ENCODE peak calls at places on chromosomes 7 and 10, in six cellular contexts. L is NCI-H774; R is colonic mucosa; X is aorta; A is RKO; Z is central memory CD4-positive, alpha-beta T cell. Y is an unnamed sample.

GRCh38 chr7:31047747-31048146 is 4.4 kb upstream of the ADCYAP1R1 start:
- DNase-seq in X (no peak), R (no peak), L (no peak), A (no peak), Z (no peak), Y (no peak)

GRCh38 chr10:119597405-119598186 is 832 bp upstream of the TIAL1 start:
- DNase-seq in R (no peak), X (no peak), A (no peak), L (no peak), Z (no peak), Y (peak; percentile 8)

GRCh38 chr7:66964391-66964790 is 31.0 kb downstream of the SBDS start:
- DNase-seq in X (no peak), R (no peak), A (no peak), Z (no peak), L (no peak), Y (no peak)

GRCh38 chr7:135729230-135729629 is 1.2 kb upstream of the SLC13A4 start:
- DNase-seq in X (no peak), Z (no peak), A (no peak), R (no peak), L (no peak), Y (no peak)

GRCh38 chr10:78539247-78539766 is 505.6 kb downstream of the RPS24 start:
- DNase-seq in Z (no peak), L (no peak), X (no peak), R (no peak), A (no peak), Y (no peak)

GRCh38 chr7:148575640-148576411 is 14.7 kb upstream of the C7orf33 start:
- DNase-seq in Z (peak; percentile 45), X (peak; percentile 85), A (peak; percentile 69), L (peak; percentile 54), R (peak; percentile 69), Y (peak; percentile 49)

GRCh38 chr10:35016009-35016408 is 74.1 kb downstream of the CUL2 start:
- DNase-seq in R (no peak), L (no peak), X (no peak), A (no peak), Z (no peak), Y (no peak)

GRCh38 chr7:105141068-105141467 is 127.1 kb downstream of the KMT2E start:
- DNase-seq in L (no peak), A (peak; percentile 53), X (no peak), R (no peak), Z (no peak), Y (peak; percentile 48)

GRCh38 chr10:100519321-100520051 is at the start of gene SEC31B:
- DNase-seq in L (no peak), X (peak; percentile 80), R (peak; percentile 30), A (no peak), Z (no peak), Y (no peak)

GRCh38 chr10:80196270-80196949 is 8.9 kb downstream of the ANXA11 start:
- DNase-seq in Z (peak; percentile 53), X (no peak), A (no peak), L (no peak), R (peak; percentile 89), Y (peak; percentile 98)

GRCh38 chr7:116616555-116617059 is 55.4 kb upstream of the MET start:
- DNase-seq in R (no peak), X (no peak), L (no peak), A (peak; percentile 31), Z (no peak), Y (peak; percentile 46)

GRCh38 chr7:1386623-1387220 is 72.5 kb downstream of the MICALL2 start:
- DNase-seq in L (no peak), X (no peak), A (no peak), Z (no peak), R (no peak), Y (no peak)

GRCh38 chr10:67923551-67923950 is 39.1 kb downstream of the SIRT1 start:
- DNase-seq in X (no peak), A (peak; percentile 16), R (no peak), Z (no peak), L (no peak), Y (no peak)

GRCh38 chr7:147496209-147496608 is 1094.4 kb upstream of the C7orf33 start:
- DNase-seq in Z (no peak), A (no peak), L (no peak), X (no peak), R (no peak), Y (no peak)

GRCh38 chr10:21687197-21687993 is 153.4 kb downstream of the MLLT10 start:
- DNase-seq in R (no peak), L (no peak), X (no peak), A (no peak), Z (no peak), Y (peak; percentile 73)

GRCh38 chr10:2081501-2081900 is 344.2 kb upstream of the ADARB2 start:
- DNase-seq in R (no peak), L (no peak), A (no peak), X (no peak), Z (no peak), Y (no peak)

GRCh38 chr7:97026705-97027426 is 2.2 kb upstream of the DLX5 start:
- DNase-seq in Z (no peak), A (no peak), R (no peak), X (no peak), L (no peak), Y (no peak)

GRCh38 chr10:110993024-110993693 is 73.8 kb downstream of the SHOC2 start:
- DNase-seq in A (no peak), Z (peak; percentile 59), L (no peak), X (no peak), R (no peak), Y (peak; percentile 41)

GRCh38 chr10:97914837-97915211 is 65.2 kb downstream of the GOLGA7B start:
- DNase-seq in L (peak; percentile 15), A (peak; percentile 68), R (peak; percentile 78), X (peak; percentile 92), Z (peak; percentile 48), Y (peak; percentile 67)

GRCh38 chr7:16494551-16494950 is 29.0 kb upstream of the SOSTDC1 start:
- DNase-seq in L (no peak), A (no peak), Z (no peak), X (no peak), R (no peak), Y (no peak)

GRCh38 chr7:110522751-110523200 is 568.2 kb upstream of the LRRN3 start:
- DNase-seq in R (peak; percentile 28), A (no peak), X (no peak), Z (no peak), L (peak; percentile 32), Y (peak; percentile 87)

GRCh38 chr7:70134029-70134445 is 535.8 kb downstream of the AUTS2 start:
- DNase-seq in A (no peak), X (no peak), R (no peak), L (no peak), Z (no peak), Y (no peak)

GRCh38 chr10:1739751-1740150 is 2.4 kb upstream of the ADARB2 start:
- DNase-seq in A (no peak), Z (no peak), R (no peak), L (no peak), X (no peak), Y (no peak)

GRCh38 chr10:26714816-26715487 is 17.5 kb downstream of the PDSS1 start:
- DNase-seq in R (peak; percentile 81), A (no peak), X (no peak), Z (no peak), L (no peak), Y (peak; percentile 8)

GRCh38 chr7:86898171-86898570 is 161.3 kb downstream of the ELAPOR2 start:
- DNase-seq in R (no peak), A (no peak), L (no peak), Z (no peak), X (no peak), Y (no peak)

GRCh38 chr7:6163402-6163801 is 109.0 kb downstream of the CYTH3 start:
- DNase-seq in Z (no peak), R (no peak), L (no peak), X (no peak), A (no peak), Y (no peak)

GRCh38 chr10:77586719-77587423 is 50.7 kb downstream of the KCNMA1 start:
- DNase-seq in R (peak; percentile 48), Z (no peak), L (no peak), X (peak; percentile 74), A (no peak), Y (no peak)

GRCh38 chr10:36187382-36188042 is 545.4 kb upstream of the FZD8 start:
- DNase-seq in R (no peak), Z (no peak), L (no peak), X (no peak), A (no peak), Y (no peak)

GRCh38 chr10:59625842-59626522 is 83.7 kb downstream of the SLC16A9 start:
- DNase-seq in X (no peak), A (peak; percentile 79), R (peak; percentile 37), Z (peak; percentile 53), L (peak; percentile 65), Y (peak; percentile 70)

GRCh38 chr7:158259671-158260423 is 327.8 kb downstream of the PTPRN2 start:
- DNase-seq in Z (no peak), A (no peak), L (no peak), X (peak; percentile 14), R (no peak), Y (no peak)

GRCh38 chr10:66782776-66783175 is 143.1 kb upstream of the LRRTM3 start:
- DNase-seq in A (no peak), X (no peak), L (no peak), Z (no peak), R (no peak), Y (no peak)

GRCh38 chr10:17109475-17110207 is 20.0 kb downstream of the CUBN start:
- DNase-seq in A (peak; percentile 87), X (no peak), R (no peak), Z (no peak), L (no peak), Y (peak; percentile 31)

GRCh38 chr7:52540041-52540440 is 495.4 kb upstream of the POM121L12 start:
- DNase-seq in R (no peak), Z (no peak), X (no peak), L (no peak), A (peak; percentile 19), Y (peak; percentile 61)

GRCh38 chr10:11205026-11205772 is 187.5 kb downstream of the CELF2 start:
- DNase-seq in L (no peak), R (no peak), X (no peak), Z (no peak), A (peak; percentile 30), Y (no peak)